ENCODE peak calls at places on chromosomes 2 and 18, in eight cellular contexts. V is endothelial cell of umbilical vein, C is HCT116, J is neural progenitor cell, A is kidney, S is SK-N-SH, B is fibroblast of lung, O is Karpas-422. N is an unnamed sample.

GRCh38 chr2:184597996-184598312 is 375 bp upstream of the ZNF804A start:
- DNase-seq in J (no peak), O (no peak), C (no peak), B (no peak), A (no peak), V (no peak), S (no peak), N (no peak)

GRCh38 chr2:26457241-26457666 is 20.7 kb downstream of the OTOF start:
- DNase-seq in B (no peak), V (no peak), J (no peak), S (no peak), C (no peak), O (no peak), A (no peak), N (no peak)

GRCh38 chr2:37829202-37829601 is 95.9 kb upstream of the RMDN2 start:
- DNase-seq in A (peak; percentile 61), V (peak; percentile 95), C (no peak), J (no peak), O (no peak), S (no peak), B (peak; percentile 75), N (no peak)

GRCh38 chr2:184692137-184692734 is 93.9 kb downstream of the ZNF804A start:
- DNase-seq in C (no peak), O (peak; percentile 54), V (no peak), S (peak; percentile 55), J (no peak), A (no peak), B (peak; percentile 18), N (no peak)

GRCh38 chr2:45191972-45192371 is 182.7 kb upstream of the SIX2 start:
- DNase-seq in C (no peak), S (peak; percentile 45), B (peak; percentile 93), V (no peak), O (no peak), J (no peak), A (no peak), N (no peak)

GRCh38 chr2:64133828-64134227 is 10.4 kb downstream of the PELI1 start:
- DNase-seq in S (no peak), O (no peak), C (no peak), J (no peak), V (peak; percentile 41), A (no peak), B (peak; percentile 26), N (no peak)

GRCh38 chr18:11672846-11673454 is 16.1 kb upstream of the GNAL start:
- DNase-seq in O (no peak), V (no peak), B (no peak), C (no peak), J (no peak), S (no peak), A (no peak), N (no peak)

GRCh38 chr2:102029952-102030351 is 38.2 kb downstream of the IL1R2 start:
- DNase-seq in O (no peak), V (no peak), J (no peak), B (no peak), C (no peak), A (no peak), S (no peak), N (no peak)

GRCh38 chr2:15588329-15588919 is 3.2 kb upstream of the DDX1 start:
- DNase-seq in B (peak; percentile 63), J (peak; percentile 72), V (peak; percentile 68), S (peak; percentile 78), A (no peak), O (peak; percentile 56), C (peak; percentile 53), N (peak; percentile 52)

GRCh38 chr2:227674485-227674884 is 7.9 kb downstream of the SCYGR5 start:
- DNase-seq in J (no peak), C (no peak), B (no peak), V (no peak), O (no peak), A (no peak), S (no peak), N (no peak)

GRCh38 chr2:240564571-240565266 is 3.6 kb upstream of the RNPEPL1 start:
- DNase-seq in A (no peak), V (no peak), O (no peak), S (no peak), C (no peak), J (no peak), B (no peak), N (peak; percentile 23)

GRCh38 chr2:213932-214693 is 49.7 kb downstream of the SH3YL1 start:
- DNase-seq in B (no peak), O (no peak), S (peak; percentile 50), J (no peak), C (no peak), A (no peak), V (no peak), N (no peak)

GRCh38 chr2:15769676-15770075 is 170.7 kb upstream of the MYCN start:
- DNase-seq in C (no peak), S (no peak), J (no peak), B (no peak), V (no peak), A (no peak), O (no peak), N (no peak)

GRCh38 chr2:76558157-76558556 is 847.4 kb upstream of the GCFC2 start:
- DNase-seq in V (no peak), C (no peak), B (no peak), S (no peak), A (no peak), O (no peak), J (no peak), N (no peak)

GRCh38 chr2:97740590-97741182 is 27.3 kb downstream of the ZAP70 start:
- DNase-seq in A (peak; percentile 64), B (peak; percentile 34), O (peak; percentile 81), J (peak; percentile 71), V (peak; percentile 23), C (peak; percentile 29), S (peak; percentile 85), N (peak; percentile 42)

GRCh38 chr2:145380436-145381017 is 860.6 kb upstream of the ZEB2 start:
- DNase-seq in V (peak; percentile 74), O (no peak), S (no peak), C (peak; percentile 12), A (no peak), J (no peak), B (peak; percentile 75), N (no peak)

GRCh38 chr18:45930953-45931352 is 36.2 kb downstream of the EPG5 start:
- DNase-seq in V (no peak), A (no peak), C (no peak), J (no peak), B (no peak), S (no peak), O (no peak), N (no peak)

GRCh38 chr2:31729442-31730092 is 148.8 kb upstream of the SRD5A2 start:
- DNase-seq in C (peak; percentile 54), S (peak; percentile 36), B (peak; percentile 5), A (no peak), O (peak; percentile 72), V (peak; percentile 7), J (peak; percentile 45), N (no peak)

GRCh38 chr18:65901522-65901921 is 150.7 kb downstream of the CDH7 start:
- DNase-seq in O (no peak), B (no peak), S (no peak), V (no peak), A (no peak), J (no peak), C (no peak), N (no peak)

GRCh38 chr2:190360561-190360960 is 17.2 kb downstream of the INPP1 start:
- DNase-seq in A (no peak), S (no peak), V (no peak), J (no peak), B (no peak), O (no peak), C (no peak), N (no peak)

GRCh38 chr2:190359896-190360376 is 16.5 kb downstream of the INPP1 start:
- DNase-seq in V (peak; percentile 78), J (peak; percentile 13), B (peak; percentile 85), A (peak; percentile 78), C (no peak), S (peak; percentile 48), O (no peak), N (peak; percentile 46)

GRCh38 chr2:190362894-190363293 is 19.5 kb downstream of the INPP1 start:
- DNase-seq in A (no peak), C (no peak), J (no peak), S (no peak), B (no peak), O (no peak), V (no peak), N (no peak)

GRCh38 chr2:190361572-190361971 is 18.2 kb downstream of the INPP1 start:
- DNase-seq in S (no peak), B (no peak), V (no peak), C (no peak), A (no peak), J (no peak), O (no peak), N (no peak)

DNA sequence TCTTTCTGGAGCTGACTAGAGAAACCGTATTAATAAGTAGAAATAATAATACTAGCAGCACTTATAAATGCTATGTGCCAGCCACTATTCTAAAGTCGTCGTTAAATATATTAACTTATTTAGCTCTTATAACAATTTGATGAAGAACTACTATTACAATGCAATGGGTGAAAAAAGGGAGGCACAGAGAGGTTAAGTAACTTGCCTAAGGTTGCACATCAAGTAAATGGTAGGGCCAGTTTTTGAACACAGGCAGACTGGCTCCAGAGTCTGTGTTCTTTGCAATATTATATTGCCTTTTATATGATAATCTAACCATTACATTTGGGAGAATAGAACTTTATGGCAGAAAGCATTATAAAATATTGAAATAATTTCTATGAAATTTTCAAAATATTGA is 17.6 kb downstream of the INPP1 start:
- DNase-seq in O (no peak), J (no peak), A (no peak), S (no peak), C (no peak), B (no peak), V (no peak), N (no peak)
- H3K9ac ChIP-seq in O (no peak overlapping the region), J (no peak overlapping the region), A (no peak overlapping the region), S (no peak overlapping the region), C (no peak overlapping the region), B (no peak overlapping the region), V (no peak overlapping the region), N (no peak overlapping the region)

GRCh38 chr2:107325983-107326786 is 440.2 kb upstream of the ST6GAL2 start:
- DNase-seq in B (peak; percentile 47), O (no peak), A (no peak), J (no peak), S (no peak), V (no peak), C (no peak), N (no peak)
- H3K9me3 ChIP-seq in B (no peaks in the 10 kb centered on the region), O (peaks cover 5% of the 10 kb centered on the region), A (no peaks in the 10 kb centered on the region), J (no peaks in the 10 kb centered on the region), S (peaks cover 12% of the 10 kb centered on the region), V (peaks cover 11% of the 10 kb centered on the region), C (peaks cover 26% of the 10 kb centered on the region), N (no peaks in the 10 kb centered on the region)

DNA sequence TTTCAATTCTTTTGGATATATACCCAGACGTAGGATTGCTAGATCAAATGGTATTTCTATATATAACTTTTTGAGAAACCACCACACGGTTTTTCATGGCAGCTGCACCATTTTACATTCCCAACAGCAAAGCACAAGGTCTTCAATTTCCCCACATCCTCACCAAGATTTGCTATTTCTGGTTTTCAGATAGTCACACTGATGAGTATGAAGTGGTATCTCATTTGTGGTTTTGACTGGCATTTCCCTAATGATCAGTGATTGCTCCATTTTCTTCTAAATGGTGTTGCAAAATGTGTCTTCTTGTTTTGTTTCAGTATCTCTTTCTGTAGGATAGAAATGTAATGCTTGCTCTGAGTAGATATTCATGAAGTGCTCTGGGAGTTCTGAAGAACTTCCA is 52.0 kb downstream of the ANKRD44 start:
- DNase-seq in C (no peak), V (no peak), S (no peak), O (no peak), A (no peak), B (no peak), J (no peak), N (no peak)
- H3K9ac ChIP-seq in C (no peak overlapping the region), V (no peak overlapping the region), S (no peak overlapping the region), O (no peak overlapping the region), A (no peak overlapping the region), B (no peak overlapping the region), J (no peak overlapping the region), N (no peak overlapping the region)

GRCh38 chr2:172516299-172516698 is 39.6 kb upstream of the PDK1 start:
- DNase-seq in B (peak; percentile 81), J (no peak), C (no peak), S (no peak), A (no peak), V (no peak), O (no peak), N (no peak)
- H3K9me3 ChIP-seq in B (no peaks in the 10 kb centered on the region), J (peaks cover 1% of the 10 kb centered on the region), C (peaks cover 15% of the 10 kb centered on the region), S (peaks cover 6% of the 10 kb centered on the region), A (peaks cover 38% of the 10 kb centered on the region), V (peaks cover 4% of the 10 kb centered on the region), O (peaks cover 33% of the 10 kb centered on the region), N (no peaks in the 10 kb centered on the region)

N was measured in colonic mucosa.